ENCODE peak calls at places on chromosomes 2 and 18, in four cellular contexts. T is AG09309, W is HTR-8/SVneo, S is NCI-H1436. J is an unnamed sample.

GRCh38 chr2:12765203-12765602 is 48.5 kb downstream of the TRIB2 start:
- DNase-seq in T (no peak), W (no peak), S (no peak), J (no peak)

GRCh38 chr18:55110436-55110835 is 151.2 kb upstream of the CCDC68 start:
- DNase-seq in T (no peak), W (no peak), S (no peak), J (no peak)

GRCh38 chr2:102979429-102979828 is 217.6 kb downstream of the TMEM182 start:
- DNase-seq in T (no peak), W (no peak), S (no peak), J (peak; percentile 18)

GRCh38 chr2:127884436-127884835 is 1.3 kb downstream of the AMMECR1L start:
- DNase-seq in T (peak; percentile 38), W (no peak), S (no peak), J (no peak)

GRCh38 chr2:57084697-57085281 is 901.0 kb downstream of the CCDC85A start:
- DNase-seq in T (no peak), W (no peak), S (no peak), J (no peak)

GRCh38 chr2:46171441-46171953 is 125.7 kb upstream of the EPAS1 start:
- DNase-seq in T (peak; percentile 57), W (peak; percentile 54), S (no peak), J (peak; percentile 8)

GRCh38 chr18:63702660-63703059 is at the start of gene SERPINB11:
- DNase-seq in T (no peak), W (no peak), S (no peak), J (no peak)

GRCh38 chr2:136136921-136137320 is 19.0 kb upstream of the CXCR4 start:
- DNase-seq in T (no peak), W (no peak), S (no peak), J (peak; percentile 73)

GRCh38 chr2:108377411-108377810 is 343 bp upstream of the SULT1C4 start:
- DNase-seq in T (no peak), W (no peak), S (no peak), J (no peak)

GRCh38 chr2:154707994-154708393 is 9.5 kb downstream of the KCNJ3 start:
- DNase-seq in T (no peak), W (no peak), S (no peak), J (no peak)

GRCh38 chr18:77013777-77014525 is 118.6 kb downstream of the MBP start:
- DNase-seq in T (no peak), W (no peak), S (no peak), J (no peak)

GRCh38 chr2:40658917-40659316 is 207.0 kb upstream of the SLC8A1 start:
- DNase-seq in T (no peak), W (peak; percentile 26), S (no peak), J (no peak)

GRCh38 chr2:20050712-20051517 is 513 bp downstream of the LAPTM4A start:
- DNase-seq in T (no peak), W (peak; percentile 53), S (peak; percentile 29), J (no peak)

GRCh38 chr2:59930430-59930829 is 623.0 kb downstream of the BCL11A start:
- DNase-seq in T (no peak), W (no peak), S (no peak), J (no peak)

GRCh38 chr2:240452471-240453256 is 17.2 kb downstream of the GPC1 start:
- DNase-seq in T (no peak), W (peak; percentile 71), S (no peak), J (no peak)

GRCh38 chr2:199659207-199659606 is 191.8 kb downstream of the FTCDNL1 start:
- DNase-seq in T (no peak), W (peak; percentile 30), S (no peak), J (no peak)

GRCh38 chr2:3349211-3349693 is 28.4 kb downstream of the EIPR1 start:
- DNase-seq in T (no peak), W (no peak), S (no peak), J (peak; percentile 23)

GRCh38 chr2:160910681-160911080 is 249.5 kb upstream of the TANK start:
- DNase-seq in T (peak; percentile 77), W (no peak), S (no peak), J (no peak)

GRCh38 chr2:221624475-221624874 is 52.4 kb upstream of the EPHA4 start:
- DNase-seq in T (no peak), W (no peak), S (no peak), J (no peak)

GRCh38 chr2:222722327-222722946 is 51.0 kb downstream of the MOGAT1 start:
- DNase-seq in T (peak; percentile 62), W (no peak), S (no peak), J (no peak)

GRCh38 chr2:2933421-2933820 is 444.2 kb downstream of the EIPR1 start:
- DNase-seq in T (no peak), W (no peak), S (no peak), J (no peak)

GRCh38 chr2:199861116-199861774 is 10.3 kb upstream of the FTCDNL1 start:
- DNase-seq in T (no peak), W (peak; percentile 20), S (no peak), J (no peak)

GRCh38 chr2:157934684-157935377 is 58.7 kb upstream of the ACVR1 start:
- DNase-seq in T (no peak), W (no peak), S (no peak), J (no peak)

GRCh38 chr2:237967463-237967871 is 653 bp downstream of the UBE2F start:
- DNase-seq in T (no peak), W (no peak), S (no peak), J (no peak)

GRCh38 chr2:37631292-37631691 is 40.1 kb downstream of the CDC42EP3 start:
- DNase-seq in T (no peak), W (no peak), S (no peak), J (no peak)

GRCh38 chr2:62941413-62941812 is 109.2 kb upstream of the OTX1 start:
- DNase-seq in T (no peak), W (no peak), S (no peak), J (no peak)

J was measured in DMS153.